ENCODE peak calls at places on chromosomes 5 and 9, in seven cellular contexts. V is suprapubic skin; Y is HFF-Myc; M is right lobe of liver; R is dorsolateral prefrontal cortex; E is CD8-positive, alpha-beta T cell; J is choroid plexus epithelial cell. W is an unnamed sample.

GRCh38 chr5:98069876-98070512 is 703.5 kb upstream of the RGMB start:
- DNase-seq in V (no peak), Y (no peak), M (no peak), R (no peak), E (no peak), J (peak; percentile 41), W (no peak)

GRCh38 chr9:105295986-105296385 is 51.5 kb downstream of the SLC44A1 start:
- DNase-seq in V (no peak), Y (no peak), M (no peak), R (no peak), E (no peak), J (peak; percentile 30), W (no peak)

GRCh38 chr9:135340726-135341475 is 138.7 kb upstream of the PPP1R26 start:
- DNase-seq in V (peak; percentile 42), Y (no peak), M (peak; percentile 37), R (peak; percentile 25), E (no peak), J (no peak), W (no peak)

GRCh38 chr5:141208478-141208877 is at the start of gene PCDHB12:
- DNase-seq in V (no peak), Y (no peak), M (no peak), R (peak; percentile 46), E (no peak), J (peak; percentile 1), W (no peak)

GRCh38 chr5:18243846-18244245 is 609.6 kb downstream of the TAF11L14 start:
- DNase-seq in V (no peak), Y (no peak), M (no peak), R (no peak), E (no peak), J (no peak), W (no peak)

GRCh38 chr9:135887585-135888050 is 19.7 kb downstream of the CAMSAP1 start:
- DNase-seq in V (no peak), Y (no peak), M (no peak), R (no peak), E (peak; percentile 82), J (no peak), W (no peak)

GRCh38 chr5:170077526-170077925 is 28.2 kb upstream of the FOXI1 start:
- DNase-seq in V (no peak), Y (no peak), M (no peak), R (no peak), E (no peak), J (no peak), W (no peak)

GRCh38 chr9:18658764-18659705 is 185.1 kb downstream of the ADAMTSL1 start:
- DNase-seq in V (no peak), Y (no peak), M (no peak), R (no peak), E (no peak), J (peak; percentile 71), W (no peak)

GRCh38 chr5:76402880-76403712 is at the start of gene IQGAP2:
- DNase-seq in V (peak; percentile 73), Y (no peak), M (peak; percentile 91), R (no peak), E (peak; percentile 92), J (peak; percentile 65), W (peak; percentile 77)

GRCh38 chr5:142248853-142249462 is 75.9 kb downstream of the SPRY4 start:
- DNase-seq in V (no peak), Y (peak; percentile 83), M (no peak), R (no peak), E (no peak), J (no peak), W (no peak)

GRCh38 chr9:113634597-113635515 is 171.3 kb downstream of the RGS3 start:
- DNase-seq in V (peak; percentile 42), Y (no peak), M (no peak), R (no peak), E (no peak), J (no peak), W (no peak)

GRCh38 chr5:116964438-116964837 is 389.8 kb upstream of the SEMA6A start:
- DNase-seq in V (no peak), Y (no peak), M (no peak), R (no peak), E (no peak), J (no peak), W (no peak)

GRCh38 chr9:12955510-12956163 is 180.8 kb downstream of the LURAP1L start:
- DNase-seq in V (no peak), Y (no peak), M (no peak), R (no peak), E (no peak), J (peak; percentile 43), W (no peak)
- TF ChIP-seq CTCF in V (no peak), Y (no peak), M (no peak), R (no peak), E (no peak), J (no peak), W (no peak)

GRCh38 chr5:79235578-79236363 is at the start of gene JMY:
- DNase-seq in V (peak; percentile 92), Y (peak; percentile 33), M (peak; percentile 94), R (peak; percentile 82), E (peak; percentile 90), J (peak; percentile 83), W (peak; percentile 67)
- TF ChIP-seq CTCF in V (no peak), Y (no peak), M (no peak), R (no peak), E (no peak), J (no peak), W (no peak)

GRCh38 chr9:128127990-128128835 is 684 bp upstream of the PTGES2 start:
- DNase-seq in V (peak; percentile 88), Y (peak; percentile 80), M (peak; percentile 90), R (peak; percentile 69), E (peak; percentile 87), J (peak; percentile 94), W (peak; percentile 76)
- TF ChIP-seq CTCF in V (no peak), Y (no peak), M (no peak), R (no peak), E (no peak), J (no peak), W (no peak)

GRCh38 chr9:86287013-86287412 is 4.7 kb upstream of the ISCA1 start:
- DNase-seq in V (no peak), Y (no peak), M (no peak), R (no peak), E (no peak), J (peak; percentile 84), W (peak; percentile 30)
- TF ChIP-seq CTCF in V (no peak), Y (peak; percentile 39), M (no peak), R (no peak), E (no peak), J (peak; percentile 72), W (peak; percentile 53)

GRCh38 chr5:42767491-42768105 is 11.0 kb downstream of the CCDC152 start:
- DNase-seq in V (no peak), Y (no peak), M (no peak), R (no peak), E (no peak), J (peak; percentile 60), W (no peak)
- TF ChIP-seq CTCF in V (peak; percentile 32), Y (peak; percentile 27), M (peak; percentile 53), R (peak; percentile 64), E (peak; percentile 60), J (peak; percentile 49), W (peak; percentile 75)

GRCh38 chr9:2622361-2623045 is 916 bp downstream of the VLDLR start:
- DNase-seq in V (no peak), Y (no peak), M (peak; percentile 57), R (peak; percentile 29), E (no peak), J (no peak), W (peak; percentile 32)
- TF ChIP-seq CTCF in V (no peak), Y (no peak), M (no peak), R (no peak), E (no peak), J (no peak), W (peak; percentile 12)

GRCh38 chr9:128420060-128420650 is 502 bp upstream of the CERCAM start:
- DNase-seq in V (no peak), Y (no peak), M (peak; percentile 71), R (no peak), E (peak; percentile 56), J (peak; percentile 56), W (peak; percentile 76)

GRCh38 chr9:128422783-128423150 is 2.1 kb downstream of the CERCAM start:
- DNase-seq in V (no peak), Y (no peak), M (no peak), R (no peak), E (no peak), J (no peak), W (no peak)

GRCh38 chr9:128419061-128419925 is 1.4 kb upstream of the CERCAM start:
- DNase-seq in V (no peak), Y (no peak), M (no peak), R (no peak), E (no peak), J (peak; percentile 68), W (no peak)

GRCh38 chr9:128421474-128422010 is 885 bp downstream of the CERCAM start:
- DNase-seq in V (no peak), Y (no peak), M (no peak), R (no peak), E (no peak), J (no peak), W (no peak)

DNA sequence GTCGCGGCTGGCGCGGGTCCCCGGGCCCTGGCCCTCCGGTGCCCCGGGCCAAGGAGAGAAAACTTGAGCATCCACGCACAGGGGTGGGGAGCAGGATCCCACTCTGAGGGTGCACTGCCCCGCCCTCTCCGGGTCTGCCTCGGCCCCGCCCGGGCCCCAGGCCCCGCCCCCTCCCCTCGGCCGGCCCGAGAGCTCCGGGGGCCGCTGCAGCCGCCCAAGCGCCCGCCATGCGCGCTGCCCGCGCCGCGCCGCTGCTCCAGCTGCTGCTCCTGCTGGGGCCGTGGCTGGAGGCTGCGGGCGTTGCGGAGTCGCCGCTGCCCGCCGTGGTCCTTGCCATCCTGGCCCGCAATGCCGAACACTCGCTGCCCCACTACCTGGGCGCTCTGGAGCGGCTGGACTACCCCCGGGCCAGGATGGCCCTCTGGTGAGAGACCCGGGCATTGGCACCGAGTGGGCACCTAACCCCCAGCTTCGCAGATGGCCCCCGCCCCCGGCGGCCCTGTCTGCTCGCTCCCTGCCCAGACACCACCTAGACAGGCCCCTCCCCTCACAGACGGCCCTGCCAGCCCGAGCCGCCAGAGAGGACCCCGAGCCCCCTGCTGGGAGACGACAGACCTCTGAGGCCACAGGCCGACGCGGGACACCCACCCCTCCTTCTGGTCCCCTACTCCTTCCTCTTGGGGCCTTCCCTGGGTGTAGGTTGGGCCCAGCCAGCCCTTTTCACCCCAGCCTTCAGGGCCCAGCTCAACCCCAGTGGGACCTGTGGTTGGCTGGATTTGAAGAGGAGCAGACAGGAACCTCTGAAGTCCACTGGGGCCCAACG is at the start of gene CERCAM:
- DNase-seq in V (no peak), Y (no peak), M (no peak), R (no peak), E (peak; percentile 41), J (peak; percentile 31), W (peak; percentile 60)
- TF ChIP-seq CTCF in V (no peak), Y (no peak), M (no peak), R (no peak), E (no peak), J (no peak), W (peak; percentile 37)